ENCODE peak calls at places on chromosomes 2 and 18, in eight cellular contexts. One of them, this sample, is unnamed.

GRCh38 chr2:132979339-132980093 is 309.5 kb upstream of the LYPD1 start:
- DNase-seq in HFFc6: no peak
- DNase-seq in occipital lobe: no peak
- DNase-seq in AG09319: no peak
- DNase-seq in Right ventricle myocardium superior: no peak
- DNase-seq in neural progenitor cell: no peak
- DNase-seq in cardiac muscle cell: no peak
- DNase-seq in HTR-8/SVneo: no peak
- DNase-seq in this sample: no peak

GRCh38 chr2:109087055-109087663 is 41.8 kb upstream of the SH3RF3 start:
- DNase-seq in HFFc6: no peak
- DNase-seq in occipital lobe: no peak
- DNase-seq in AG09319: no peak
- DNase-seq in Right ventricle myocardium superior: no peak
- DNase-seq in neural progenitor cell: no peak
- DNase-seq in cardiac muscle cell: no peak
- DNase-seq in HTR-8/SVneo: no peak
- DNase-seq in this sample: no peak

GRCh38 chr18:57542801-57543427 is 43.6 kb downstream of the FECH start:
- DNase-seq in HFFc6: peak
- DNase-seq in occipital lobe: no peak
- DNase-seq in AG09319: peak
- DNase-seq in Right ventricle myocardium superior: no peak
- DNase-seq in neural progenitor cell: no peak
- DNase-seq in cardiac muscle cell: no peak
- DNase-seq in HTR-8/SVneo: no peak
- DNase-seq in this sample: no peak

GRCh38 chr2:134583997-134584520 is 134.7 kb downstream of the TMEM163 start:
- DNase-seq in HFFc6: no peak
- DNase-seq in occipital lobe: no peak
- DNase-seq in AG09319: no peak
- DNase-seq in Right ventricle myocardium superior: no peak
- DNase-seq in neural progenitor cell: no peak
- DNase-seq in cardiac muscle cell: no peak
- DNase-seq in HTR-8/SVneo: no peak
- DNase-seq in this sample: no peak

GRCh38 chr2:218822622-218823021 is 9.0 kb downstream of the PRKAG3 start:
- DNase-seq in HFFc6: no peak
- DNase-seq in occipital lobe: no peak
- DNase-seq in AG09319: no peak
- DNase-seq in Right ventricle myocardium superior: no peak
- DNase-seq in neural progenitor cell: no peak
- DNase-seq in cardiac muscle cell: no peak
- DNase-seq in HTR-8/SVneo: no peak
- DNase-seq in this sample: no peak

GRCh38 chr18:8735274-8735673 is 29.9 kb downstream of the MTCL1 start:
- DNase-seq in HFFc6: no peak
- DNase-seq in occipital lobe: no peak
- DNase-seq in AG09319: no peak
- DNase-seq in Right ventricle myocardium superior: no peak
- DNase-seq in neural progenitor cell: peak
- DNase-seq in cardiac muscle cell: no peak
- DNase-seq in HTR-8/SVneo: no peak
- DNase-seq in this sample: no peak

GRCh38 chr18:47745227-47745626 is 185.2 kb downstream of the SMAD2 start:
- DNase-seq in HFFc6: no peak
- DNase-seq in occipital lobe: no peak
- DNase-seq in AG09319: no peak
- DNase-seq in Right ventricle myocardium superior: no peak
- DNase-seq in neural progenitor cell: no peak
- DNase-seq in cardiac muscle cell: no peak
- DNase-seq in HTR-8/SVneo: no peak
- DNase-seq in this sample: no peak

GRCh38 chr2:37561615-37562569 is 109.5 kb downstream of the CDC42EP3 start:
- DNase-seq in HFFc6: peak
- DNase-seq in occipital lobe: no peak
- DNase-seq in AG09319: no peak
- DNase-seq in Right ventricle myocardium superior: no peak
- DNase-seq in neural progenitor cell: no peak
- DNase-seq in cardiac muscle cell: peak
- DNase-seq in HTR-8/SVneo: peak
- DNase-seq in this sample: peak

GRCh38 chr2:132581917-132582316 is 88.1 kb downstream of the LYPD1 start:
- DNase-seq in HFFc6: no peak
- DNase-seq in occipital lobe: no peak
- DNase-seq in AG09319: no peak
- DNase-seq in Right ventricle myocardium superior: no peak
- DNase-seq in neural progenitor cell: no peak
- DNase-seq in cardiac muscle cell: no peak
- DNase-seq in HTR-8/SVneo: no peak
- DNase-seq in this sample: no peak

GRCh38 chr2:48162742-48163141 is 256.4 kb upstream of the FBXO11 start:
- DNase-seq in HFFc6: no peak
- DNase-seq in occipital lobe: no peak
- DNase-seq in AG09319: no peak
- DNase-seq in Right ventricle myocardium superior: no peak
- DNase-seq in neural progenitor cell: no peak
- DNase-seq in cardiac muscle cell: no peak
- DNase-seq in HTR-8/SVneo: no peak
- DNase-seq in this sample: no peak

GRCh38 chr2:134771313-134771801 is 52.6 kb upstream of the TMEM163 start:
- DNase-seq in HFFc6: no peak
- DNase-seq in occipital lobe: no peak
- DNase-seq in AG09319: no peak
- DNase-seq in Right ventricle myocardium superior: no peak
- DNase-seq in neural progenitor cell: no peak
- DNase-seq in cardiac muscle cell: no peak
- DNase-seq in HTR-8/SVneo: no peak
- DNase-seq in this sample: no peak

GRCh38 chr2:112593761-112594160 is 9.4 kb downstream of the CHCHD5 start:
- DNase-seq in HFFc6: no peak
- DNase-seq in occipital lobe: no peak
- DNase-seq in AG09319: no peak
- DNase-seq in Right ventricle myocardium superior: no peak
- DNase-seq in neural progenitor cell: no peak
- DNase-seq in cardiac muscle cell: no peak
- DNase-seq in HTR-8/SVneo: no peak
- DNase-seq in this sample: no peak

GRCh38 chr2:160144278-160144990 is 55.6 kb downstream of the ITGB6 start:
- DNase-seq in HFFc6: no peak
- DNase-seq in occipital lobe: no peak
- DNase-seq in AG09319: no peak
- DNase-seq in Right ventricle myocardium superior: no peak
- DNase-seq in neural progenitor cell: no peak
- DNase-seq in cardiac muscle cell: no peak
- DNase-seq in HTR-8/SVneo: no peak
- DNase-seq in this sample: no peak

GRCh38 chr2:235698028-235698427 is 204.2 kb downstream of the AGAP1 start:
- DNase-seq in HFFc6: no peak
- DNase-seq in occipital lobe: no peak
- DNase-seq in AG09319: no peak
- DNase-seq in Right ventricle myocardium superior: no peak
- DNase-seq in neural progenitor cell: no peak
- DNase-seq in cardiac muscle cell: no peak
- DNase-seq in HTR-8/SVneo: no peak
- DNase-seq in this sample: no peak

GRCh38 chr2:30255466-30256408 is 24.4 kb downstream of the LBH start:
- DNase-seq in HFFc6: no peak
- DNase-seq in occipital lobe: no peak
- DNase-seq in AG09319: no peak
- DNase-seq in Right ventricle myocardium superior: no peak
- DNase-seq in neural progenitor cell: peak
- DNase-seq in cardiac muscle cell: no peak
- DNase-seq in HTR-8/SVneo: no peak
- DNase-seq in this sample: no peak

GRCh38 chr18:6414118-6414722 is 491 bp downstream of the L3MBTL4 start:
- DNase-seq in HFFc6: no peak
- DNase-seq in occipital lobe: peak
- DNase-seq in AG09319: no peak
- DNase-seq in Right ventricle myocardium superior: peak
- DNase-seq in neural progenitor cell: peak
- DNase-seq in cardiac muscle cell: peak
- DNase-seq in HTR-8/SVneo: no peak
- DNase-seq in this sample: no peak

GRCh38 chr18:55402731-55403405 is 185.1 kb downstream of the TCF4 start:
- DNase-seq in HFFc6: no peak
- DNase-seq in occipital lobe: no peak
- DNase-seq in AG09319: no peak
- DNase-seq in Right ventricle myocardium superior: no peak
- DNase-seq in neural progenitor cell: no peak
- DNase-seq in cardiac muscle cell: peak
- DNase-seq in HTR-8/SVneo: no peak
- DNase-seq in this sample: no peak

GRCh38 chr2:204503869-204504268 is 41.4 kb upstream of the PARD3B start:
- DNase-seq in HFFc6: peak
- DNase-seq in occipital lobe: no peak
- DNase-seq in AG09319: no peak
- DNase-seq in Right ventricle myocardium superior: no peak
- DNase-seq in neural progenitor cell: no peak
- DNase-seq in cardiac muscle cell: peak
- DNase-seq in HTR-8/SVneo: no peak
- DNase-seq in this sample: no peak

GRCh38 chr18:36634573-36635216 is 194.1 kb downstream of the TPGS2 start:
- DNase-seq in HFFc6: peak
- DNase-seq in occipital lobe: no peak
- DNase-seq in AG09319: no peak
- DNase-seq in Right ventricle myocardium superior: no peak
- DNase-seq in neural progenitor cell: no peak
- DNase-seq in cardiac muscle cell: no peak
- DNase-seq in HTR-8/SVneo: no peak
- DNase-seq in this sample: no peak

This sample was measured in A549.